ENCODE peak calls at places on chromosomes 16 and 17, in eight cellular contexts. Y is upper lobe of right lung; Q is prostate gland; U is SW480; V is SK-N-DZ; J is CD4-positive, alpha-beta T cell; K is stimulated activated effector memory CD8-positive, alpha-beta T cell treated with anti-CD3 and anti-CD28 coated beads, Interleukin-12 subunit alpha, Interleukin-12 subunit beta, amount 100 ng/mL, for 72 hours; M is NCI-H1417 treated with DMSO at 0.1 percent for 48 hours. P is an unnamed sample.
A peak's percentile ranks its signal among the peaks of the same experiment; 100 is the strongest.

GRCh38 chr16:13425840-13426239 is 494.1 kb upstream of the ERCC4 start:
- DNase-seq in Q (no peak), V (no peak), Y (no peak), U (no peak), K (no peak), M (no peak), J (no peak), P (no peak)

GRCh38 chr16:83675136-83675535 is 132.6 kb upstream of the HSBP1 start:
- DNase-seq in Y (no peak), J (no peak), M (no peak), Q (no peak), U (no peak), K (no peak), V (peak; percentile 63), P (no peak)

GRCh38 chr17:81341347-81342061 is 46.4 kb upstream of the SLC38A10 start:
- DNase-seq in J (no peak), U (no peak), K (no peak), V (no peak), M (no peak), Y (no peak), Q (no peak), P (peak; percentile 78)

GRCh38 chr16:81729451-81729850 is 49.6 kb upstream of the PLCG2 start:
- DNase-seq in Q (no peak), J (no peak), Y (no peak), M (no peak), U (no peak), K (no peak), V (no peak), P (no peak)

GRCh38 chr16:26969589-26970217 is 97.0 kb upstream of the C16orf82 start:
- DNase-seq in M (no peak), U (no peak), Q (no peak), K (no peak), J (no peak), V (no peak), Y (no peak), P (no peak)

GRCh38 chr17:74113326-74113725 is 90.2 kb upstream of the RPL38 start:
- DNase-seq in M (no peak), J (no peak), U (no peak), K (no peak), Y (peak; percentile 52), V (no peak), Q (no peak), P (no peak)

GRCh38 chr17:6449307-6449706 is 5.1 kb downstream of the PIMREG start:
- DNase-seq in Q (no peak), Y (no peak), M (no peak), J (no peak), U (no peak), K (no peak), V (no peak), P (no peak)

GRCh38 chr17:76036497-76037380 is 9.6 kb upstream of the EVPL start:
- DNase-seq in J (no peak), K (no peak), U (no peak), Q (no peak), M (no peak), V (peak; percentile 64), Y (no peak), P (peak; percentile 71)

GRCh38 chr17:4545217-4545951 is 9.8 kb downstream of the MYBBP1A start:
- DNase-seq in U (no peak), Q (no peak), V (no peak), M (no peak), K (no peak), Y (no peak), J (no peak), P (peak; percentile 54)

GRCh38 chr17:45234641-45235040 is 13.0 kb downstream of the FMNL1 start:
- DNase-seq in M (no peak), U (no peak), J (peak; percentile 44), Q (no peak), V (peak; percentile 69), K (no peak), Y (no peak), P (no peak)

P was measured in kidney.